ENCODE peak calls at places on chromosome 7, in six cellular contexts. W is NCI-H2029, N is HFFc6, G is NCI-H1092 treated with DMSO at 0.1 percent for 48 hours, V is GOT3, K is HT1080. I is an unnamed sample.

GRCh38 chr7:95470452-95470851 is 15.3 kb upstream of the ASB4 start:
- DNase-seq in V (no peak), N (no peak), G (peak; percentile 94), K (peak; percentile 49), W (peak; percentile 70), I (peak; percentile 65)

GRCh38 chr7:101744588-101744987 is 72.8 kb upstream of the CUX1 start:
- DNase-seq in G (no peak), W (no peak), K (no peak), V (no peak), N (no peak), I (no peak)

GRCh38 chr7:47347346-47347745 is 234.6 kb downstream of the TNS3 start:
- DNase-seq in N (no peak), K (no peak), W (no peak), G (no peak), V (no peak), I (no peak)

GRCh38 chr7:44103566-44103940 is 592 bp upstream of the AEBP1 start:
- DNase-seq in G (no peak), K (no peak), N (no peak), W (no peak), V (no peak), I (no peak)

GRCh38 chr7:90201500-90201899 is 10.0 kb upstream of the STEAP2 start:
- DNase-seq in G (no peak), K (no peak), V (no peak), N (no peak), W (no peak), I (no peak)

GRCh38 chr7:150961510-150962284 is 16.4 kb downstream of the KCNH2 start:
- DNase-seq in N (no peak), W (no peak), V (no peak), G (no peak), K (no peak), I (no peak)

GRCh38 chr7:92747041-92747835 is 89.1 kb downstream of the CDK6 start:
- DNase-seq in K (peak; percentile 72), N (peak; percentile 41), V (no peak), W (no peak), G (no peak), I (peak; percentile 90)

GRCh38 chr7:8217200-8218068 is 44.5 kb downstream of the ICA1 start:
- DNase-seq in V (no peak), G (peak; percentile 85), K (peak; percentile 46), W (peak; percentile 53), N (peak; percentile 76), I (peak; percentile 74)

GRCh38 chr7:111301891-111302290 is 211.0 kb downstream of the LRRN3 start:
- DNase-seq in V (no peak), N (peak; percentile 37), G (no peak), W (no peak), K (no peak), I (peak; percentile 12)

GRCh38 chr7:50092579-50093411 is at the start of gene ZPBP:
- DNase-seq in K (peak; percentile 8), V (no peak), N (peak; percentile 15), W (peak; percentile 24), G (peak; percentile 51), I (peak; percentile 70)

GRCh38 chr7:132154695-132155471 is 421.4 kb downstream of the PLXNA4 start:
- DNase-seq in K (no peak), N (no peak), V (no peak), G (no peak), W (no peak), I (no peak)

GRCh38 chr7:111264111-111264868 is 173.4 kb downstream of the LRRN3 start:
- DNase-seq in W (no peak), N (no peak), K (no peak), V (no peak), G (no peak), I (peak; percentile 13)

GRCh38 chr7:158917818-158918217 is 61.5 kb downstream of the DYNC2I1 start:
- DNase-seq in G (no peak), V (no peak), K (no peak), W (no peak), N (no peak), I (no peak)

GRCh38 chr7:139725077-139725476 is 52.7 kb downstream of the HIPK2 start:
- DNase-seq in G (no peak), N (peak; percentile 88), W (peak; percentile 31), K (no peak), V (no peak), I (no peak)

GRCh38 chr7:132211971-132212370 is 364.3 kb downstream of the PLXNA4 start:
- DNase-seq in G (no peak), K (no peak), W (no peak), V (no peak), N (no peak), I (no peak)

GRCh38 chr7:92644406-92645113 is 54.4 kb upstream of the FAM133B start:
- DNase-seq in G (no peak), V (no peak), N (no peak), K (no peak), W (no peak), I (peak; percentile 86)

GRCh38 chr7:17816903-17817302 is 123.4 kb downstream of the SNX13 start:
- DNase-seq in G (no peak), K (no peak), N (no peak), W (no peak), V (no peak), I (no peak)

GRCh38 chr7:140564643-140565042 is 76.0 kb downstream of the DENND2A start:
- DNase-seq in G (no peak), V (no peak), N (peak; percentile 28), W (no peak), K (no peak), I (peak; percentile 97)

GRCh38 chr7:100827330-100828226 is at the start of gene EPHB4:
- DNase-seq in V (no peak), N (peak; percentile 33), K (peak; percentile 86), G (no peak), W (no peak), I (peak; percentile 90)

GRCh38 chr7:12951397-12951801 is 264.0 kb downstream of the ARL4A start:
- DNase-seq in K (peak; percentile 81), G (no peak), N (peak; percentile 62), W (no peak), V (no peak), I (peak; percentile 80)

GRCh38 chr7:5300366-5300765 is 17.6 kb downstream of the SLC29A4 start:
- DNase-seq in V (no peak), G (no peak), W (no peak), K (no peak), N (no peak), I (no peak)

GRCh38 chr7:56124981-56125380 is 8.8 kb upstream of the NUPR2 start:
- DNase-seq in K (no peak), V (no peak), N (no peak), W (no peak), G (no peak), I (no peak)

GRCh38 chr7:82384051-82384464 is 59.5 kb downstream of the CACNA2D1 start:
- DNase-seq in N (no peak), K (no peak), G (no peak), W (no peak), V (no peak), I (no peak)

GRCh38 chr7:25541064-25541463 is 312.8 kb upstream of the NPVF start:
- DNase-seq in V (no peak), G (peak; percentile 14), W (no peak), K (no peak), N (no peak), I (no peak)

GRCh38 chr7:90910136-90910535 is 314.0 kb downstream of the CDK14 start:
- DNase-seq in N (no peak), K (no peak), W (no peak), V (no peak), G (no peak), I (no peak)

GRCh38 chr7:43646603-43647313 is 63.9 kb downstream of the STK17A start:
- DNase-seq in K (peak; percentile 49), V (no peak), G (no peak), W (no peak), N (peak; percentile 62), I (peak; percentile 35)

GRCh38 chr7:44258423-44258760 is 57.6 kb downstream of the YKT6 start:
- DNase-seq in N (no peak), W (no peak), K (no peak), V (no peak), G (no peak), I (no peak)

GRCh38 chr7:104923010-104923421 is 91.0 kb upstream of the KMT2E start:
- DNase-seq in W (peak; percentile 87), G (peak; percentile 79), N (peak; percentile 83), V (peak; percentile 21), K (peak; percentile 77), I (peak; percentile 90)

I was measured in kidney tubule cell.